ENCODE peak calls at places on chromosome 22, in six cellular contexts. G, B, S, D, M and R are unnamed samples.

GRCh38 chr22:16969508-16970327 is 38.3 kb downstream of the GAB4 start:
- DNase-seq in D (no peak), M (no peak), B (no peak), S (no peak), G (no peak), R (no peak)

GRCh38 chr22:44395116-44396005 is 82.6 kb upstream of the SHISAL1 start:
- DNase-seq in D (no peak), G (peak; percentile 34), M (no peak), S (peak; percentile 4), B (no peak), R (peak; percentile 3)

GRCh38 chr22:19454156-19454555 is 6.6 kb upstream of the C22orf39 start:
- DNase-seq in B (no peak), G (no peak), M (no peak), D (no peak), S (no peak), R (no peak)

GRCh38 chr22:38136607-38137006 is 26.1 kb upstream of the BAIAP2L2 start:
- DNase-seq in S (no peak), B (no peak), D (no peak), M (no peak), G (no peak), R (no peak)

GRCh38 chr22:37284807-37285355 is 2.6 kb downstream of the CYTH4 start:
- DNase-seq in G (peak; percentile 56), M (peak; percentile 30), B (peak; percentile 33), D (no peak), S (peak; percentile 63), R (peak; percentile 49)

GRCh38 chr22:36417281-36417686 is 29.5 kb upstream of the MYH9 start:
- DNase-seq in D (no peak), G (no peak), M (no peak), B (no peak), S (peak; percentile 82), R (no peak)

GRCh38 chr22:50530280-50530856 is 556 bp upstream of the TYMP start:
- DNase-seq in S (peak; percentile 88), M (no peak), G (peak; percentile 97), D (no peak), B (peak; percentile 32), R (peak; percentile 87)

GRCh38 chr22:35419756-35420155 is 19.8 kb downstream of the MCM5 start:
- DNase-seq in D (no peak), G (no peak), S (no peak), B (no peak), M (no peak), R (no peak)

GRCh38 chr22:32802291-32802826 is 854 bp downstream of the TIMP3 start:
- DNase-seq in D (no peak), G (no peak), B (no peak), S (no peak), M (no peak), R (no peak)

GRCh38 chr22:11627436-11627797 is 3900.6 kb upstream of the OR11H1 start:
- DNase-seq in B (no peak), G (no peak), D (no peak), S (no peak), M (no peak), R (no peak)

GRCh38 chr22:28344893-28345292 is 334.7 kb downstream of the TTC28 start:
- DNase-seq in S (no peak), D (no peak), G (no peak), M (no peak), B (no peak), R (no peak)

GRCh38 chr22:24737582-24737981 is 36.9 kb downstream of the PIWIL3 start:
- DNase-seq in B (no peak), G (no peak), M (no peak), S (no peak), D (no peak), R (no peak)

GRCh38 chr22:47782461-47783075 is 1020.1 kb downstream of the TBC1D22A start:
- DNase-seq in B (no peak), S (no peak), D (no peak), M (no peak), G (no peak), R (no peak)

GRCh38 chr22:44080936-44081853 is 57.1 kb downstream of the PARVB start:
- DNase-seq in S (peak; percentile 75), D (peak; percentile 38), M (peak; percentile 58), G (peak; percentile 69), B (peak; percentile 55), R (peak; percentile 72)

GRCh38 chr22:44580176-44580575 is 82.1 kb upstream of the RTL6 start:
- DNase-seq in S (no peak), G (peak; percentile 23), B (no peak), D (no peak), M (no peak), R (no peak)

GRCh38 chr22:42794551-42795510 is 62.2 kb downstream of the ARFGAP3 start:
- DNase-seq in B (no peak), S (no peak), D (no peak), M (no peak), G (no peak), R (no peak)

GRCh38 chr22:50186181-50186731 is 543 bp downstream of the TRABD start:
- DNase-seq in S (no peak), M (no peak), D (no peak), G (no peak), B (no peak), R (no peak)

GRCh38 chr22:24965822-24966626 is 13.5 kb downstream of the KIAA1671 start:
- DNase-seq in M (no peak), D (no peak), G (peak; percentile 95), S (peak; percentile 90), B (no peak), R (no peak)

GRCh38 chr22:48569476-48570233 is 1258.0 kb downstream of the BRD1 start:
- DNase-seq in B (no peak), D (no peak), G (no peak), S (no peak), M (no peak), R (no peak)

GRCh38 chr22:20465759-20466077 is 28.1 kb upstream of the SCARF2 start:
- DNase-seq in S (no peak), G (no peak), M (peak; percentile 35), D (no peak), B (peak; percentile 19), R (no peak)
- H3K4me1 ChIP-seq in S (peaks cover 4% of the 10 kb centered on the region), G (no peaks in the 10 kb centered on the region), M (peaks cover 36% of the 10 kb centered on the region), D (peaks cover 5% of the 10 kb centered on the region), B (peaks cover 63% of the 10 kb centered on the region), R (peaks cover 25% of the 10 kb centered on the region)

GRCh38 chr22:46377566-46378498 is 42.3 kb downstream of the TRMU start:
- DNase-seq in D (no peak), G (peak; percentile 94), M (no peak), B (no peak), S (peak; percentile 81), R (no peak)

GRCh38 chr22:46379301-46379930 is 43.9 kb downstream of the TRMU start:
- DNase-seq in D (no peak), S (no peak), M (no peak), B (no peak), G (peak; percentile 77), R (no peak)

GRCh38 chr22:46380069-46380468 is 44.6 kb downstream of the TRMU start:
- DNase-seq in S (no peak), B (no peak), M (no peak), G (no peak), D (no peak), R (no peak)

GRCh38 chr22:46376908-46377565 is 41.5 kb downstream of the TRMU start:
- DNase-seq in M (no peak), S (no peak), B (no peak), D (no peak), G (peak; percentile 77), R (no peak)

GRCh38 chr22:46378499-46379300 is 43.2 kb downstream of the TRMU start:
- DNase-seq in G (peak; percentile 64), S (no peak), D (no peak), M (no peak), B (no peak), R (no peak)
- H3K27me3 ChIP-seq in G (no peaks in the 10 kb centered on the region), S (no peaks in the 10 kb centered on the region), D (no peaks in the 10 kb centered on the region), M (no peaks in the 10 kb centered on the region), B (no peaks in the 10 kb centered on the region), R (no peaks in the 10 kb centered on the region)

DNA sequence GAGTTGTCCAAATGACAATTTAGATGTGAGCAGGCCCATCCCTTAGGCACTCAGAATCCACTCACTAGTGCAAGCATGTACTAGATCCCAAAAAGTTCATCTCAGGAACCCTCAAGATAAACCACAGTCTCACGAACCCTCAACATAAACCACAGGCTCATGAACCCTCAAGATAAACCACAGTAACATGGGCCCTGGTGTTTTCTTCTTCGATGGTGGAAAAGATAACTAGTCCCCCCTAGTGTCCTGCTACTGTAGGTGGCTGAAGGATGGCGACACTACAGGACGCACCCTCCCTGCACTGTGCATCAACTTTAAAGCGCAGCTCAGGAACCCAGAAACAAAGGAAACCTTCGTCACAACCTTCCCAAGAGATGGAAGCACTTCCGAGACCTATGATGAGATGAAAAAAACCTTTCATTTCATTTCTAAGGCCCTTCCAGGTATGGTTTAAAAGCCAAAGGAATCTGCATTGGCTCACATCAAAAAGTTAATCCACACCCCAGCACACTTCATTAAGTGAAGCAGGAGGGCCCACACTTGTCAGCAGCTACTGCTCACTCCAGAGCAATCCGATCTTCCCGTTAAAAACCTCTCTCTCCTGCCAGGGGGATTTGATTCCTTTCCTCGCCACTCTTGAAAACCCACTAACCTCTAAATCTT is 2.4 kb downstream of the LARGE1 start:
- DNase-seq in D (no peak), B (no peak), G (no peak), S (no peak), M (no peak), R (no peak)
- H3K4me3 ChIP-seq in D (peak overlapping the region; percentile 89), B (no peak overlapping the region), G (no peak overlapping the region), S (peak overlapping the region; percentile 67), M (no peak overlapping the region), R (peak overlapping the region; percentile 89)

GRCh38 chr22:29475550-29475949 is 4.5 kb upstream of the NEFH start:
- DNase-seq in D (no peak), S (no peak), G (no peak), M (no peak), B (no peak), R (no peak)

GRCh38 chr22:29470159-29470855 is 9.7 kb upstream of the NEFH start:
- DNase-seq in D (no peak), S (peak; percentile 82), G (peak; percentile 54), B (peak; percentile 75), M (peak; percentile 78), R (peak; percentile 33)

GRCh38 chr22:29476116-29476515 is 3.9 kb upstream of the NEFH start:
- DNase-seq in M (no peak), G (no peak), D (no peak), S (no peak), B (no peak), R (no peak)

GRCh38 chr22:29469755-29470154 is 10.3 kb upstream of the NEFH start:
- DNase-seq in G (no peak), S (no peak), D (no peak), M (no peak), B (no peak), R (no peak)

DNA sequence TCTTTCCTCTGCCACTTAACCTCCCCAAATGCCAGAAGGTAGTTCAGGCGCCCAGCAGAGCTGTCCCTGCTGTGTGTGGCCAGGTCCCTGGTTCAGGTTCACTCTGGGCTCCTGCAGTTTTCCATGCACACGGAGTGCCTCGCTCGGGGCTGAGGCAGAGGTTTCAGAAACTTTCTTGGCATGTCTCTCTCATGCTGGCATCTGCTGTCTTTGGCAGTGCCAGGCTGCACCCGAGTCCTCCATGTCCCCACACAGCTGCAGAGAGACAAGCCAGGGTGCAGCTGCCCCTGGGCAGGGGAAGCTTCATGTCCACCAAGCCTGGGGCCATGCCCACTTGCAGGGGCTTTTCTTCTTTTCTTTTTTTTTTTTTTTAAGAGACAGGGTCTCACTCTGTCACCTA is 7.0 kb upstream of the NEFH start:
- DNase-seq in M (no peak), G (no peak), D (no peak), B (no peak), S (no peak), R (no peak)
- H3K4me1 ChIP-seq in M (no peaks in the 10 kb centered on the region), G (peaks cover 7% of the 10 kb centered on the region), D (peaks cover 6% of the 10 kb centered on the region), B (peaks cover 5% of the 10 kb centered on the region), S (peaks cover 8% of the 10 kb centered on the region), R (peaks cover 8% of the 10 kb centered on the region)

GRCh38 chr22:22833059-22833458 is 54.6 kb upstream of the IGLL5 start:
- DNase-seq in G (no peak), S (no peak), B (no peak), M (no peak), D (no peak), R (no peak)
- H3K27me3 ChIP-seq in G (no peaks in the 10 kb centered on the region), S (peaks cover 17% of the 10 kb centered on the region), B (no peaks in the 10 kb centered on the region), M (no peaks in the 10 kb centered on the region), D (no peaks in the 10 kb centered on the region), R (peaks cover 79% of the 10 kb centered on the region)